ENCODE peak calls at places on chromosome 18, in eight cellular contexts. I, O, H, R, U, G, Z and F are unnamed samples.

GRCh38 chr18:47415888-47416287 is 164.4 kb upstream of the SKOR2 start:
- DNase-seq in R (no peak), G (no peak), H (no peak), I (no peak), O (no peak), Z (no peak), U (no peak), F (no peak)

GRCh38 chr18:48605408-48605845 is 66.6 kb downstream of the CTIF start:
- DNase-seq in O (peak), Z (no peak), U (peak), R (no peak), H (no peak), I (no peak), G (peak), F (peak)

GRCh38 chr18:46400449-46400848 is 256.6 kb downstream of the LOXHD1 start:
- DNase-seq in I (no peak), Z (no peak), U (no peak), H (no peak), R (no peak), O (no peak), G (no peak), F (no peak)

GRCh38 chr18:28177828-28178635 is 1.1 kb upstream of the CDH2 start:
- DNase-seq in R (peak), O (peak), Z (peak), G (no peak), U (peak), I (peak), H (no peak), F (peak)

GRCh38 chr18:2758309-2758708 is 88.5 kb upstream of the EMILIN2 start:
- DNase-seq in R (no peak), Z (no peak), H (peak), G (no peak), I (no peak), U (no peak), O (no peak), F (no peak)

GRCh38 chr18:36633961-36634412 is 194.8 kb downstream of the TPGS2 start:
- DNase-seq in O (peak), I (no peak), H (no peak), R (peak), G (no peak), U (no peak), Z (no peak), F (no peak)

GRCh38 chr18:49639643-49640361 is 77.9 kb downstream of the LIPG start:
- DNase-seq in R (no peak), O (no peak), G (no peak), H (no peak), I (no peak), Z (no peak), U (peak), F (no peak)

GRCh38 chr18:23311346-23312103 is 141.6 kb upstream of the RIOK3 start:
- DNase-seq in R (peak), O (no peak), U (peak), H (no peak), Z (peak), I (no peak), G (no peak), F (no peak)

GRCh38 chr18:45166341-45167108 is 448.8 kb upstream of the SLC14A2 start:
- DNase-seq in O (no peak), I (no peak), U (peak), G (no peak), R (peak), Z (peak), H (no peak), F (no peak)

GRCh38 chr18:53093650-53094049 is 753.7 kb downstream of the DCC start:
- DNase-seq in U (no peak), I (no peak), G (no peak), Z (no peak), H (no peak), R (no peak), O (no peak), F (no peak)

GRCh38 chr18:32530947-32531651 is 60.4 kb upstream of the GAREM1 start:
- DNase-seq in H (peak), I (peak), O (no peak), Z (peak), G (no peak), U (peak), R (peak), F (no peak)

GRCh38 chr18:5630057-5630765 is 86.4 kb upstream of the EPB41L3 start:
- DNase-seq in U (peak), H (peak), G (peak), R (peak), Z (peak), O (peak), I (peak), F (peak)

GRCh38 chr18:47986724-47987455 is 56.4 kb upstream of the SMAD2 start:
- DNase-seq in I (no peak), G (no peak), Z (peak), R (peak), O (no peak), U (peak), H (no peak), F (no peak)

GRCh38 chr18:22817844-22818243 is 115.3 kb upstream of the RBBP8 start:
- DNase-seq in R (no peak), H (no peak), Z (no peak), O (no peak), U (peak), G (no peak), I (no peak), F (no peak)

GRCh38 chr18:34158881-34159690 is 65.6 kb downstream of the NOL4 start:
- DNase-seq in H (no peak), O (peak), G (no peak), R (no peak), I (peak), U (peak), Z (peak), F (peak)

GRCh38 chr18:27685807-27686412 is 491.0 kb downstream of the CDH2 start:
- DNase-seq in I (no peak), R (peak), H (peak), Z (peak), O (peak), G (no peak), U (peak), F (no peak)

GRCh38 chr18:77658309-77658681 is 408.6 kb downstream of the GALR1 start:
- DNase-seq in H (no peak), R (no peak), I (no peak), Z (no peak), G (no peak), U (no peak), O (no peak), F (no peak)

GRCh38 chr18:57439617-57439975 is 4.4 kb downstream of the ONECUT2 start:
- DNase-seq in R (no peak), I (no peak), H (no peak), O (no peak), Z (no peak), U (no peak), G (no peak), F (no peak)

GRCh38 chr18:3972291-3972985 is 482.7 kb downstream of the DLGAP1 start:
- DNase-seq in R (peak), H (no peak), Z (no peak), U (no peak), G (no peak), O (no peak), I (no peak), F (no peak)

GRCh38 chr18:35497006-35497333 is 790 bp downstream of the INO80C start:
- DNase-seq in R (peak), Z (peak), U (peak), I (no peak), H (peak), O (peak), G (no peak), F (no peak)

GRCh38 chr18:57422313-57422872 is 12.8 kb upstream of the ONECUT2 start:
- DNase-seq in U (no peak), R (no peak), G (no peak), O (peak), Z (no peak), H (no peak), I (peak), F (no peak)

GRCh38 chr18:74082476-74083070 is 65.1 kb downstream of the FBXO15 start:
- DNase-seq in O (peak), R (peak), I (peak), Z (peak), G (peak), H (peak), U (peak), F (peak)

GRCh38 chr18:55402731-55403405 is 185.1 kb downstream of the TCF4 start:
- DNase-seq in U (peak), Z (peak), R (no peak), O (peak), H (no peak), G (no peak), I (no peak), F (peak)